ENCODE peak calls at places on chromosomes 2 and 18, in six cellular contexts. One of them, this sample, is unnamed.

GRCh38 chr18:55513199-55513598 is 74.8 kb downstream of the TCF4 start:
- DNase-seq in astrocyte of the spinal cord: no peak
- DNase-seq in fibroblast of pulmonary artery: peak; percentile 48
- DNase-seq in GM06990: no peak
- DNase-seq in lower lobe of right lung: no peak
- DNase-seq in BE2C: no peak
- DNase-seq in this sample: no peak

GRCh38 chr2:239444626-239445625 is 44.1 kb upstream of the HDAC4 start:
- DNase-seq in astrocyte of the spinal cord: no peak
- DNase-seq in fibroblast of pulmonary artery: peak; percentile 21
- DNase-seq in BE2C: no peak
- DNase-seq in GM06990: no peak
- DNase-seq in lower lobe of right lung: peak; percentile 82
- DNase-seq in this sample: peak; percentile 67

GRCh38 chr18:21004721-21005120 is 106.9 kb downstream of the ROCK1 start:
- DNase-seq in lower lobe of right lung: no peak
- DNase-seq in BE2C: no peak
- DNase-seq in astrocyte of the spinal cord: peak; percentile 84
- DNase-seq in fibroblast of pulmonary artery: peak; percentile 94
- DNase-seq in GM06990: no peak
- DNase-seq in this sample: peak; percentile 94

GRCh38 chr2:212424090-212424489 is 114.5 kb downstream of the ERBB4 start:
- DNase-seq in GM06990: no peak
- DNase-seq in fibroblast of pulmonary artery: no peak
- DNase-seq in lower lobe of right lung: no peak
- DNase-seq in BE2C: no peak
- DNase-seq in astrocyte of the spinal cord: no peak
- DNase-seq in this sample: no peak

GRCh38 chr18:10064267-10064666 is 150.5 kb downstream of the VAPA start:
- DNase-seq in astrocyte of the spinal cord: no peak
- DNase-seq in lower lobe of right lung: no peak
- DNase-seq in BE2C: no peak
- DNase-seq in GM06990: no peak
- DNase-seq in fibroblast of pulmonary artery: no peak
- DNase-seq in this sample: no peak

GRCh38 chr2:195026261-195026660 is 630.8 kb upstream of the SLC39A10 start:
- DNase-seq in GM06990: no peak
- DNase-seq in lower lobe of right lung: no peak
- DNase-seq in fibroblast of pulmonary artery: no peak
- DNase-seq in BE2C: no peak
- DNase-seq in astrocyte of the spinal cord: peak; percentile 53
- DNase-seq in this sample: peak; percentile 23

GRCh38 chr2:228180126-228181097 is 1.1 kb downstream of the SPHKAP start:
- DNase-seq in astrocyte of the spinal cord: no peak
- DNase-seq in GM06990: peak; percentile 1
- DNase-seq in lower lobe of right lung: no peak
- DNase-seq in fibroblast of pulmonary artery: no peak
- DNase-seq in BE2C: no peak
- DNase-seq in this sample: peak; percentile 1

GRCh38 chr2:172624996-172625395 is 69.1 kb downstream of the PDK1 start:
- DNase-seq in fibroblast of pulmonary artery: no peak
- DNase-seq in lower lobe of right lung: no peak
- DNase-seq in astrocyte of the spinal cord: no peak
- DNase-seq in BE2C: no peak
- DNase-seq in GM06990: no peak
- DNase-seq in this sample: no peak

GRCh38 chr2:67215214-67215613 is 181.9 kb upstream of the ETAA1 start:
- DNase-seq in lower lobe of right lung: peak; percentile 54
- DNase-seq in GM06990: no peak
- DNase-seq in BE2C: peak; percentile 75
- DNase-seq in astrocyte of the spinal cord: peak; percentile 67
- DNase-seq in fibroblast of pulmonary artery: peak; percentile 80
- DNase-seq in this sample: peak; percentile 65

GRCh38 chr2:65604246-65604645 is 171.8 kb upstream of the SPRED2 start:
- DNase-seq in lower lobe of right lung: no peak
- DNase-seq in astrocyte of the spinal cord: peak; percentile 15
- DNase-seq in fibroblast of pulmonary artery: no peak
- DNase-seq in BE2C: no peak
- DNase-seq in GM06990: no peak
- DNase-seq in this sample: no peak

GRCh38 chr2:217249490-217250451 is 389.9 kb upstream of the TNP1 start:
- DNase-seq in astrocyte of the spinal cord: no peak
- DNase-seq in BE2C: peak; percentile 62
- DNase-seq in fibroblast of pulmonary artery: no peak
- DNase-seq in GM06990: no peak
- DNase-seq in lower lobe of right lung: no peak
- DNase-seq in this sample: peak; percentile 36

GRCh38 chr18:64127172-64127571 is 21.7 kb downstream of the LINC00305 start:
- DNase-seq in fibroblast of pulmonary artery: no peak
- DNase-seq in BE2C: no peak
- DNase-seq in lower lobe of right lung: no peak
- DNase-seq in GM06990: no peak
- DNase-seq in astrocyte of the spinal cord: no peak
- DNase-seq in this sample: no peak

GRCh38 chr18:8601277-8602032 is 7.8 kb upstream of the RAB12 start:
- DNase-seq in GM06990: peak; percentile 60
- DNase-seq in fibroblast of pulmonary artery: no peak
- DNase-seq in astrocyte of the spinal cord: no peak
- DNase-seq in BE2C: no peak
- DNase-seq in lower lobe of right lung: no peak
- DNase-seq in this sample: no peak

GRCh38 chr2:7572460-7572859 is 655.2 kb downstream of the RNF144A start:
- DNase-seq in GM06990: no peak
- DNase-seq in fibroblast of pulmonary artery: no peak
- DNase-seq in lower lobe of right lung: no peak
- DNase-seq in astrocyte of the spinal cord: no peak
- DNase-seq in BE2C: no peak
- DNase-seq in this sample: no peak

GRCh38 chr18:12598181-12598921 is 59.6 kb downstream of the SPIRE1 start:
- DNase-seq in lower lobe of right lung: no peak
- DNase-seq in BE2C: no peak
- DNase-seq in fibroblast of pulmonary artery: peak; percentile 44
- DNase-seq in astrocyte of the spinal cord: peak; percentile 54
- DNase-seq in GM06990: no peak
- DNase-seq in this sample: no peak

GRCh38 chr2:114442545-114442944 is at the start of gene DPP10:
- DNase-seq in lower lobe of right lung: no peak
- DNase-seq in fibroblast of pulmonary artery: peak; percentile 8
- DNase-seq in astrocyte of the spinal cord: peak; percentile 0
- DNase-seq in BE2C: no peak
- DNase-seq in GM06990: no peak
- DNase-seq in this sample: no peak

GRCh38 chr18:62287753-62288668 is 37.1 kb upstream of the TNFRSF11A start:
- DNase-seq in BE2C: no peak
- DNase-seq in GM06990: peak; percentile 16
- DNase-seq in astrocyte of the spinal cord: no peak
- DNase-seq in fibroblast of pulmonary artery: no peak
- DNase-seq in lower lobe of right lung: no peak
- DNase-seq in this sample: no peak

GRCh38 chr2:1586251-1586945 is 157.9 kb downstream of the PXDN start:
- DNase-seq in GM06990: no peak
- DNase-seq in astrocyte of the spinal cord: no peak
- DNase-seq in fibroblast of pulmonary artery: no peak
- DNase-seq in lower lobe of right lung: peak; percentile 20
- DNase-seq in BE2C: no peak
- DNase-seq in this sample: no peak

GRCh38 chr2:165778653-165779451 is 15.2 kb downstream of the GALNT3 start:
- DNase-seq in GM06990: no peak
- DNase-seq in lower lobe of right lung: no peak
- DNase-seq in BE2C: peak; percentile 5
- DNase-seq in fibroblast of pulmonary artery: peak; percentile 22
- DNase-seq in astrocyte of the spinal cord: no peak
- DNase-seq in this sample: peak; percentile 30

GRCh38 chr2:58866040-58866439 is 624.9 kb upstream of the FANCL start:
- DNase-seq in astrocyte of the spinal cord: peak; percentile 27
- DNase-seq in fibroblast of pulmonary artery: no peak
- DNase-seq in GM06990: peak; percentile 55
- DNase-seq in lower lobe of right lung: no peak
- DNase-seq in BE2C: no peak
- DNase-seq in this sample: peak; percentile 5

GRCh38 chr18:28086530-28087172 is 90.3 kb downstream of the CDH2 start:
- DNase-seq in astrocyte of the spinal cord: peak; percentile 76
- DNase-seq in BE2C: no peak
- DNase-seq in lower lobe of right lung: no peak
- DNase-seq in fibroblast of pulmonary artery: peak; percentile 81
- DNase-seq in GM06990: no peak
- DNase-seq in this sample: peak; percentile 46

GRCh38 chr18:476368-476767 is 24.1 kb downstream of the COLEC12 start:
- DNase-seq in BE2C: no peak
- DNase-seq in fibroblast of pulmonary artery: no peak
- DNase-seq in lower lobe of right lung: no peak
- DNase-seq in GM06990: no peak
- DNase-seq in astrocyte of the spinal cord: no peak
- DNase-seq in this sample: no peak

GRCh38 chr18:475202-475624 is 25.3 kb downstream of the COLEC12 start:
- DNase-seq in BE2C: no peak
- DNase-seq in astrocyte of the spinal cord: peak; percentile 76
- DNase-seq in fibroblast of pulmonary artery: peak; percentile 88
- DNase-seq in lower lobe of right lung: no peak
- DNase-seq in GM06990: no peak
- DNase-seq in this sample: peak; percentile 69

GRCh38 chr18:478679-479078 is 21.8 kb downstream of the COLEC12 start:
- DNase-seq in fibroblast of pulmonary artery: peak; percentile 90
- DNase-seq in GM06990: no peak
- DNase-seq in astrocyte of the spinal cord: peak; percentile 71
- DNase-seq in BE2C: no peak
- DNase-seq in lower lobe of right lung: no peak
- DNase-seq in this sample: peak; percentile 46

GRCh38 chr18:474416-474815 is 26.1 kb downstream of the COLEC12 start:
- DNase-seq in GM06990: no peak
- DNase-seq in BE2C: no peak
- DNase-seq in lower lobe of right lung: no peak
- DNase-seq in astrocyte of the spinal cord: no peak
- DNase-seq in fibroblast of pulmonary artery: peak; percentile 31
- DNase-seq in this sample: no peak

GRCh38 chr18:477565-477964 is 22.9 kb downstream of the COLEC12 start:
- DNase-seq in fibroblast of pulmonary artery: no peak
- DNase-seq in BE2C: no peak
- DNase-seq in lower lobe of right lung: no peak
- DNase-seq in GM06990: no peak
- DNase-seq in astrocyte of the spinal cord: no peak
- DNase-seq in this sample: no peak
- TF ChIP-seq CTCF in fibroblast of pulmonary artery: no peak
- TF ChIP-seq CTCF in BE2C: peak; percentile 29
- TF ChIP-seq CTCF in lower lobe of right lung: peak; percentile 53
- TF ChIP-seq CTCF in GM06990: peak; percentile 64
- TF ChIP-seq CTCF in astrocyte of the spinal cord: peak; percentile 15
- TF ChIP-seq CTCF in this sample: no peak

GRCh38 chr2:215974700-215975429 is 38.5 kb downstream of the MREG start:
- DNase-seq in GM06990: no peak
- DNase-seq in fibroblast of pulmonary artery: no peak
- DNase-seq in astrocyte of the spinal cord: no peak
- DNase-seq in BE2C: no peak
- DNase-seq in lower lobe of right lung: no peak
- DNase-seq in this sample: no peak
- H3K4me3 ChIP-seq in GM06990: no peak overlapping the region
- H3K4me3 ChIP-seq in fibroblast of pulmonary artery: no peak overlapping the region
- H3K4me3 ChIP-seq in astrocyte of the spinal cord: no peak overlapping the region
- H3K4me3 ChIP-seq in BE2C: no peak overlapping the region
- H3K4me3 ChIP-seq in lower lobe of right lung: no peak overlapping the region
- H3K4me3 ChIP-seq in this sample: no peak overlapping the region

GRCh38 chr18:46393230-46393629 is 263.8 kb downstream of the LOXHD1 start:
- DNase-seq in GM06990: no peak
- DNase-seq in fibroblast of pulmonary artery: no peak
- DNase-seq in lower lobe of right lung: no peak
- DNase-seq in BE2C: no peak
- DNase-seq in astrocyte of the spinal cord: no peak
- DNase-seq in this sample: no peak
- TF ChIP-seq CTCF in GM06990: peak; percentile 64
- TF ChIP-seq CTCF in fibroblast of pulmonary artery: no peak
- TF ChIP-seq CTCF in lower lobe of right lung: no peak
- TF ChIP-seq CTCF in BE2C: peak; percentile 39
- TF ChIP-seq CTCF in astrocyte of the spinal cord: peak; percentile 10
- TF ChIP-seq CTCF in this sample: no peak

GRCh38 chr2:96907405-96908041 is 37.6 kb upstream of the SEMA4C start:
- DNase-seq in BE2C: peak; percentile 37
- DNase-seq in fibroblast of pulmonary artery: peak; percentile 28
- DNase-seq in GM06990: no peak
- DNase-seq in astrocyte of the spinal cord: peak; percentile 55
- DNase-seq in lower lobe of right lung: peak; percentile 65
- DNase-seq in this sample: peak; percentile 63
- H3K4me3 ChIP-seq in BE2C: no peak overlapping the region
- H3K4me3 ChIP-seq in fibroblast of pulmonary artery: no peak overlapping the region
- H3K4me3 ChIP-seq in GM06990: no peak overlapping the region
- H3K4me3 ChIP-seq in astrocyte of the spinal cord: no peak overlapping the region
- H3K4me3 ChIP-seq in lower lobe of right lung: peak overlapping the region; percentile 31
- H3K4me3 ChIP-seq in this sample: no peak overlapping the region

GRCh38 chr2:136932700-136933099 is 167.4 kb downstream of the THSD7B start:
- DNase-seq in fibroblast of pulmonary artery: no peak
- DNase-seq in lower lobe of right lung: no peak
- DNase-seq in BE2C: no peak
- DNase-seq in GM06990: no peak
- DNase-seq in astrocyte of the spinal cord: no peak
- DNase-seq in this sample: no peak
- TF ChIP-seq CTCF in fibroblast of pulmonary artery: peak; percentile 8
- TF ChIP-seq CTCF in lower lobe of right lung: peak; percentile 33
- TF ChIP-seq CTCF in BE2C: peak; percentile 28
- TF ChIP-seq CTCF in GM06990: peak; percentile 67
- TF ChIP-seq CTCF in astrocyte of the spinal cord: peak; percentile 48
- TF ChIP-seq CTCF in this sample: peak; percentile 40

GRCh38 chr2:237600205-237600846 is 9.8 kb upstream of the RAB17 start:
- DNase-seq in BE2C: peak; percentile 41
- DNase-seq in fibroblast of pulmonary artery: peak; percentile 76
- DNase-seq in GM06990: no peak
- DNase-seq in astrocyte of the spinal cord: no peak
- DNase-seq in lower lobe of right lung: no peak
- DNase-seq in this sample: peak; percentile 79
- H3K4me3 ChIP-seq in BE2C: no peak overlapping the region
- H3K4me3 ChIP-seq in fibroblast of pulmonary artery: no peak overlapping the region
- H3K4me3 ChIP-seq in GM06990: no peak overlapping the region
- H3K4me3 ChIP-seq in astrocyte of the spinal cord: no peak overlapping the region
- H3K4me3 ChIP-seq in lower lobe of right lung: peak overlapping the region; percentile 4
- H3K4me3 ChIP-seq in this sample: peak overlapping the region; percentile 31

GRCh38 chr2:46847185-46847710 is 68.4 kb downstream of the MCFD2 start:
- DNase-seq in lower lobe of right lung: peak; percentile 94
- DNase-seq in BE2C: peak; percentile 94
- DNase-seq in fibroblast of pulmonary artery: peak; percentile 98
- DNase-seq in astrocyte of the spinal cord: peak; percentile 94
- DNase-seq in GM06990: no peak
- DNase-seq in this sample: peak; percentile 97
- TF ChIP-seq CTCF in lower lobe of right lung: no peak
- TF ChIP-seq CTCF in BE2C: peak; percentile 22
- TF ChIP-seq CTCF in fibroblast of pulmonary artery: peak; percentile 17
- TF ChIP-seq CTCF in astrocyte of the spinal cord: no peak
- TF ChIP-seq CTCF in GM06990: no peak
- TF ChIP-seq CTCF in this sample: no peak